ENCODE peak calls at places on chromosomes 13 and 19, in six cellular contexts. One of them, this sample, is unnamed.

GRCh38 chr19:1746401-1747284 is 6.7 kb upstream of the ONECUT3 start:
- DNase-seq in transverse colon: no peak
- DNase-seq in cardiac muscle cell: no peak
- DNase-seq in aorta: peak
- DNase-seq in endodermal cell: peak
- DNase-seq in neuronal stem cell: no peak
- DNase-seq in this sample: no peak

GRCh38 chr13:111216166-111216960 is 101.3 kb downstream of the ARHGEF7 start:
- DNase-seq in aorta: peak
- DNase-seq in cardiac muscle cell: peak
- DNase-seq in neuronal stem cell: peak
- DNase-seq in transverse colon: peak
- DNase-seq in endodermal cell: peak
- DNase-seq in this sample: peak

GRCh38 chr13:93814658-93815057 is 588.1 kb downstream of the GPC6 start:
- DNase-seq in transverse colon: no peak
- DNase-seq in cardiac muscle cell: no peak
- DNase-seq in aorta: no peak
- DNase-seq in neuronal stem cell: no peak
- DNase-seq in endodermal cell: no peak
- DNase-seq in this sample: no peak

GRCh38 chr13:27001705-27002104 is 169.9 kb downstream of the USP12 start:
- DNase-seq in cardiac muscle cell: no peak
- DNase-seq in aorta: no peak
- DNase-seq in neuronal stem cell: no peak
- DNase-seq in transverse colon: peak
- DNase-seq in endodermal cell: no peak
- DNase-seq in this sample: no peak

GRCh38 chr19:49398001-49398615 is 10.1 kb downstream of the KASH5 start:
- DNase-seq in cardiac muscle cell: no peak
- DNase-seq in aorta: no peak
- DNase-seq in transverse colon: no peak
- DNase-seq in neuronal stem cell: no peak
- DNase-seq in endodermal cell: no peak
- DNase-seq in this sample: no peak

GRCh38 chr13:80486407-80486806 is 145.5 kb upstream of the SPRY2 start:
- DNase-seq in cardiac muscle cell: no peak
- DNase-seq in endodermal cell: no peak
- DNase-seq in aorta: no peak
- DNase-seq in neuronal stem cell: no peak
- DNase-seq in transverse colon: no peak
- DNase-seq in this sample: no peak

GRCh38 chr13:99752373-99752772 is 219.2 kb downstream of the ZIC5 start:
- DNase-seq in aorta: no peak
- DNase-seq in cardiac muscle cell: no peak
- DNase-seq in transverse colon: no peak
- DNase-seq in endodermal cell: no peak
- DNase-seq in neuronal stem cell: no peak
- DNase-seq in this sample: no peak

GRCh38 chr19:49422407-49423277 is 599 bp downstream of the PTH2 start:
- DNase-seq in cardiac muscle cell: peak
- DNase-seq in endodermal cell: peak
- DNase-seq in neuronal stem cell: peak
- DNase-seq in transverse colon: no peak
- DNase-seq in aorta: peak
- DNase-seq in this sample: no peak

GRCh38 chr19:19464339-19465098 is 50.8 kb downstream of the TSSK6 start:
- DNase-seq in neuronal stem cell: peak
- DNase-seq in transverse colon: no peak
- DNase-seq in cardiac muscle cell: peak
- DNase-seq in aorta: no peak
- DNase-seq in endodermal cell: peak
- DNase-seq in this sample: no peak

GRCh38 chr19:8615813-8616596 is 5.5 kb upstream of the ADAMTS10 start:
- DNase-seq in neuronal stem cell: peak
- DNase-seq in aorta: peak
- DNase-seq in cardiac muscle cell: peak
- DNase-seq in endodermal cell: peak
- DNase-seq in transverse colon: peak
- DNase-seq in this sample: peak

GRCh38 chr19:55223291-55224037 is 5.1 kb downstream of the TMEM86B start:
- DNase-seq in aorta: no peak
- DNase-seq in neuronal stem cell: no peak
- DNase-seq in cardiac muscle cell: no peak
- DNase-seq in endodermal cell: no peak
- DNase-seq in transverse colon: no peak
- DNase-seq in this sample: no peak

GRCh38 chr13:66618702-66619101 is 611.4 kb downstream of the PCDH9 start:
- DNase-seq in endodermal cell: no peak
- DNase-seq in transverse colon: no peak
- DNase-seq in neuronal stem cell: no peak
- DNase-seq in aorta: no peak
- DNase-seq in cardiac muscle cell: peak
- DNase-seq in this sample: no peak

GRCh38 chr19:58544591-58545285 is 874 bp downstream of the TRIM28 start:
- DNase-seq in transverse colon: no peak
- DNase-seq in cardiac muscle cell: peak
- DNase-seq in aorta: no peak
- DNase-seq in neuronal stem cell: peak
- DNase-seq in endodermal cell: no peak
- DNase-seq in this sample: no peak

GRCh38 chr13:29171244-29171643 is 351.1 kb downstream of the MTUS2 start:
- DNase-seq in neuronal stem cell: no peak
- DNase-seq in endodermal cell: no peak
- DNase-seq in transverse colon: no peak
- DNase-seq in aorta: no peak
- DNase-seq in cardiac muscle cell: no peak
- DNase-seq in this sample: no peak

GRCh38 chr13:35164324-35164932 is 222.4 kb downstream of the NBEA start:
- DNase-seq in neuronal stem cell: peak
- DNase-seq in cardiac muscle cell: peak
- DNase-seq in aorta: no peak
- DNase-seq in transverse colon: no peak
- DNase-seq in endodermal cell: no peak
- DNase-seq in this sample: no peak

GRCh38 chr13:37701306-37701705 is 102.7 kb upstream of the POSTN start:
- DNase-seq in neuronal stem cell: no peak
- DNase-seq in aorta: no peak
- DNase-seq in transverse colon: no peak
- DNase-seq in cardiac muscle cell: no peak
- DNase-seq in endodermal cell: no peak
- DNase-seq in this sample: peak
- H3K27ac ChIP-seq in neuronal stem cell: no peak
- H3K27ac ChIP-seq in aorta: no peak
- H3K27ac ChIP-seq in transverse colon: no peak
- H3K27ac ChIP-seq in cardiac muscle cell: no peak
- H3K27ac ChIP-seq in endodermal cell: no peak
- H3K27ac ChIP-seq in this sample: no peak

DNA sequence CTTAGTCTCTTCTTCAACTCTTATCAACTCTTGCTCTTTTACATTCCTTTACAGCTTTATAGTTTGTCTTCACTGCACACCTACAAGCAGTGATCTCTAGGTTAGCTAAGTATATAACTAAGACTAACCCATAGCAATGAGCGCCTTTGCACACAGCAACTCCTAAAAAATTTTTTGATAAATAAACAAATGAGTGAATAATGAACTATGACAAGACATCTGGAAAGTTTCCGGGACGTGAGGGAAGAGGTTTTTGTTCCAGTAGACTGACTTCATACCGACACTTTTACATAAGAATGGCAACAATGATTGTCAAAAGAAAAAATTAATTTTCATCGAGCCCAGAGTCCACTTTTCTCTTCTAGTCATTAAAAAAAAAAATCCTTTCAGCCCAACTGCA is 98.3 kb downstream of the ELF1 start:
- DNase-seq in transverse colon: no peak
- DNase-seq in aorta: no peak
- DNase-seq in endodermal cell: no peak
- DNase-seq in neuronal stem cell: no peak
- DNase-seq in cardiac muscle cell: no peak
- DNase-seq in this sample: no peak
- H3K27ac ChIP-seq in transverse colon: peak
- H3K27ac ChIP-seq in aorta: peak
- H3K27ac ChIP-seq in endodermal cell: peak
- H3K27ac ChIP-seq in neuronal stem cell: peak
- H3K27ac ChIP-seq in cardiac muscle cell: peak
- H3K27ac ChIP-seq in this sample: peak

DNA sequence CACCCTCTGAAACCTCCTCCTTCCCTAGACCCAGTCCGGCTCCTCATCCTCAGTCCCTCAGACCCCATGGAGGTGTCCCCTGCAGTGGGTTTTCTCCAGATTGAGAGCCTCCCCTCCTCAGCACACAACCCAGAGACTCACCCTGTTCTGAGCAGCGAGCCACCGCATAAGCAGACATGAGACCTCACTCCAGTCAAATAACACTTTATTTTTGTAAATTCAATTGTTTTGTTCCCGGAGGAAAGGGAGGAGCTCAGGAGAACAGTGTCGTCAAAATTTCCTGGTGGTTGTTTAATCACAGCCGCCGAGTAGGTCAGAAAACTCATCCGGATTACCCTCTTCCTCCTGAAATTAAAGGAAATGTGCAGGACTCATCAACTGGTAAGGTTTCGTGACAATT is 57.5 kb downstream of the ERICH4 start:
- DNase-seq in cardiac muscle cell: no peak
- DNase-seq in endodermal cell: peak
- DNase-seq in transverse colon: no peak
- DNase-seq in neuronal stem cell: no peak
- DNase-seq in aorta: no peak
- DNase-seq in this sample: no peak
- H3K27ac ChIP-seq in cardiac muscle cell: no peak
- H3K27ac ChIP-seq in endodermal cell: no peak
- H3K27ac ChIP-seq in transverse colon: peak
- H3K27ac ChIP-seq in neuronal stem cell: no peak
- H3K27ac ChIP-seq in aorta: no peak
- H3K27ac ChIP-seq in this sample: peak

GRCh38 chr13:23202383-23202782 is 21.6 kb downstream of the SGCG start:
- DNase-seq in neuronal stem cell: no peak
- DNase-seq in aorta: no peak
- DNase-seq in cardiac muscle cell: no peak
- DNase-seq in transverse colon: no peak
- DNase-seq in endodermal cell: no peak
- DNase-seq in this sample: no peak

GRCh38 chr13:23205807-23206206 is 25.0 kb downstream of the SGCG start:
- DNase-seq in neuronal stem cell: no peak
- DNase-seq in cardiac muscle cell: no peak
- DNase-seq in aorta: no peak
- DNase-seq in endodermal cell: no peak
- DNase-seq in transverse colon: no peak
- DNase-seq in this sample: no peak

DNA sequence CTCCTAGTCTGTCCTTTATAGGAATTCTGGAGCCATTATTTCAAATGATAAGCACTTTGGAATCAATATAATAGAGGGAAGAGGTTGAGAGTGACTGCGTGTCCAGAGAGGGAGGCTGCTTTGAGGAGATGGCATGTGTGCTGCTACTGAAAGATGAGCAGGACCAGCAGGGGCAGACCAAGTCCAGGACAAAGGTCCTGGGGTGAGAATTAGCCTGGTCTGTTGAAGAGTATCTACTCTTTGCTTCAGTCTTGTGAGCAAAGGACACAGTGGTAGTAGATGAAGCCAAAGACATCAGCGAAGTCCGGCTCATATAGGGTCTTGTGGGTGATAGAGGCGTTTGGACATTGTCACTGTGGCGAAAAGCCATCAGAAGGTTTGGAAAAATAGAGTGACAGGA is 21.1 kb downstream of the SGCG start:
- DNase-seq in cardiac muscle cell: no peak
- DNase-seq in endodermal cell: no peak
- DNase-seq in neuronal stem cell: no peak
- DNase-seq in aorta: no peak
- DNase-seq in transverse colon: no peak
- DNase-seq in this sample: no peak
- H3K27ac ChIP-seq in cardiac muscle cell: no peak
- H3K27ac ChIP-seq in endodermal cell: no peak
- H3K27ac ChIP-seq in neuronal stem cell: no peak
- H3K27ac ChIP-seq in aorta: no peak
- H3K27ac ChIP-seq in transverse colon: no peak
- H3K27ac ChIP-seq in this sample: no peak

DNA sequence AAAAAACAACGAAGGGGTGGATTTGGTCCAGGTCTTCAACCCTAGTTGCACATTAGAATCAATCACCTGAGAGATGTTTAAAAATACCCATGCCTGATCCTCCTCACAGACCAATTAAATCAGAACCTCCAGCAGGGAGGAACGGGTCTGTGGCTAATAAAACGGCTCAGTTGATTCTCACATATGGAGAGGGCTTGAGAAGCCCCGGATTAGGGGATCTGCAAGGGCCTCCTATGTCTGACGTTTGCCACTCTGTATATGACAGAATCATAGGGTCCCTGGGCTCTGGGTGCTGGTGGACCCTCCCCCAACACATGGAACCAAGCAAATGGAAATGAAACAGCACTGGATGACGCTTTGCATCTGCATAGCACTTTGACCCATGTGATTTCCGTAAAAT is 36.7 kb upstream of the C13orf42 start:
- DNase-seq in neuronal stem cell: no peak
- DNase-seq in transverse colon: no peak
- DNase-seq in endodermal cell: no peak
- DNase-seq in cardiac muscle cell: no peak
- DNase-seq in aorta: no peak
- DNase-seq in this sample: no peak
- H3K27ac ChIP-seq in neuronal stem cell: no peak
- H3K27ac ChIP-seq in transverse colon: no peak
- H3K27ac ChIP-seq in endodermal cell: no peak
- H3K27ac ChIP-seq in cardiac muscle cell: no peak
- H3K27ac ChIP-seq in aorta: no peak
- H3K27ac ChIP-seq in this sample: no peak